ENCODE peak calls at places on chromosomes 16 and 17, in seven cellular contexts. W is fibroblast of lung, R is body of pancreas, D is small intestine, X is tibial artery, S is IMR-90, M is A673. V is an unnamed sample.

GRCh38 chr17:17792551-17793377 is 44.0 kb downstream of the SREBF1 start:
- DNase-seq in W (peak; percentile 49), R (no peak), D (no peak), X (no peak), S (peak; percentile 73), M (peak; percentile 84), V (peak; percentile 59)

GRCh38 chr17:82841921-82842596 is 2.2 kb upstream of the ZNF750 start:
- DNase-seq in W (no peak), R (no peak), D (no peak), X (no peak), S (no peak), M (no peak), V (no peak)

GRCh38 chr17:37088459-37088858 is 139.7 kb downstream of the AATF start:
- DNase-seq in W (no peak), R (no peak), D (no peak), X (no peak), S (no peak), M (no peak), V (no peak)

GRCh38 chr16:58393138-58393504 is 850 bp downstream of the GINS3 start:
- DNase-seq in W (no peak), R (no peak), D (no peak), X (no peak), S (no peak), M (peak; percentile 30), V (peak; percentile 75)

GRCh38 chr17:35801583-35802224 is 6.3 kb upstream of the MMP28 start:
- DNase-seq in W (peak; percentile 55), R (peak; percentile 49), D (peak; percentile 11), X (peak; percentile 73), S (no peak), M (peak; percentile 27), V (no peak)

GRCh38 chr16:82072313-82072712 is 37.3 kb downstream of the HSD17B2 start:
- DNase-seq in W (no peak), R (no peak), D (no peak), X (no peak), S (no peak), M (no peak), V (no peak)

GRCh38 chr17:34519286-34519685 is 60.1 kb upstream of the TMEM132E start:
- DNase-seq in W (no peak), R (no peak), D (no peak), X (no peak), S (no peak), M (peak; percentile 1), V (peak; percentile 54)

GRCh38 chr17:50181155-50181554 is 15.3 kb downstream of the SGCA start:
- DNase-seq in W (no peak), R (no peak), D (no peak), X (no peak), S (no peak), M (no peak), V (no peak)

GRCh38 chr17:56913000-56913866 is 616 bp downstream of the TRIM25 start:
- DNase-seq in W (no peak), R (peak; percentile 36), D (peak; percentile 25), X (no peak), S (no peak), M (no peak), V (peak; percentile 45)

GRCh38 chr17:17538417-17539391 is 42.5 kb upstream of the RASD1 start:
- DNase-seq in W (peak; percentile 6), R (peak; percentile 84), D (peak; percentile 86), X (no peak), S (peak; percentile 6), M (no peak), V (no peak)

GRCh38 chr17:13016881-13017622 is 775 bp downstream of the ELAC2 start:
- DNase-seq in W (no peak), R (no peak), D (no peak), X (no peak), S (peak; percentile 10), M (no peak), V (peak; percentile 12)

GRCh38 chr17:5446786-5447185 is 7.8 kb upstream of the C1QBP start:
- DNase-seq in W (no peak), R (no peak), D (no peak), X (no peak), S (no peak), M (no peak), V (no peak)

GRCh38 chr16:85947511-85948509 is 48.8 kb downstream of the IRF8 start:
- DNase-seq in W (no peak), R (no peak), D (peak; percentile 69), X (no peak), S (no peak), M (no peak), V (no peak)

GRCh38 chr16:47426806-47427205 is 34.1 kb downstream of the ITFG1 start:
- DNase-seq in W (no peak), R (no peak), D (no peak), X (no peak), S (no peak), M (no peak), V (no peak)

GRCh38 chr17:38705803-38706624 is 941 bp downstream of the MLLT6 start:
- DNase-seq in W (no peak), R (peak; percentile 53), D (peak; percentile 32), X (peak; percentile 73), S (no peak), M (peak; percentile 44), V (peak; percentile 71)

GRCh38 chr17:38707678-38708351 is 2.7 kb downstream of the MLLT6 start:
- DNase-seq in W (no peak), R (no peak), D (no peak), X (no peak), S (no peak), M (no peak), V (no peak)

GRCh38 chr17:38704645-38705522 is at the start of gene MLLT6:
- DNase-seq in W (peak; percentile 78), R (peak; percentile 80), D (peak; percentile 79), X (peak; percentile 84), S (peak; percentile 71), M (peak; percentile 79), V (peak; percentile 77)

GRCh38 chr17:38705523-38705802 is 390 bp downstream of the MLLT6 start:
- DNase-seq in W (no peak), R (no peak), D (no peak), X (no peak), S (no peak), M (no peak), V (no peak)

DNA sequence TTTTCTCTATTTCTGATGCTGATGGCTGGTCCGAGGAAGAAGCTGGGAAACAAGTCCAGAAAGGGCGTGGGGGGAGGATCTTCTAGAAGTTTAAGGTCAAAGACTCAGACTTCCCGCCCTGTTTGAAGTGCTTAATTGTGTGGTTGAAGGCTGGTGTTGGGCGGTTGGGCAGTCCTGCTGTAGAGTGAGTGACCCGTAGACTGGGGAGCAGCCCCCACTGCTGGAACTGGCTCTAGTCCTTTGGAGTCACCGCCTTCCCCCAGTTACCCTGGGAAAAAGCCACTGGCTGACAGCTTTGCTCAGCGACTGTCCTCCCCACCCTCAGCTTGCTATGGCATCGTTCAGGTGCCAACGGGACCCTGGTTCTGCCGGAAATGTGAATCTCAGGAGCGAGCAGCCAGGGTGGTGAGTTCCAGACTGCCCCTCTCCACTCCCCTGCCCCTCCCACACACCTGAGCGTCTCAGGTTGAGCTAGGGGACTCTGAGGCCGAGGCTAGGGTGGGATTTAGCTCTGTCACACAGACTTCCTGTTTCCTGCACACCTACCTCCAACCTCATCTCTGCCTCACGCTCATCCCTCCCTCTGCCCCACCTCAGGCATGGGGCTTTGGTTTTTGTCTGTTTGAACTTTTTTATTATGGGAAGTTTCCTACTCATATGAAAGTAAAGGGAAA is 1.7 kb downstream of the MLLT6 start:
- DNase-seq in W (no peak), R (no peak), D (peak; percentile 45), X (no peak), S (no peak), M (no peak), V (no peak)
- H3K27ac ChIP-seq in W (no peak overlapping the region), R (peak overlapping the region; percentile 98), D (peak overlapping the region; percentile 70), X (peak overlapping the region; percentile 94), S (no peak overlapping the region), M (no peak overlapping the region), V (peak overlapping the region; percentile 60)

DNA sequence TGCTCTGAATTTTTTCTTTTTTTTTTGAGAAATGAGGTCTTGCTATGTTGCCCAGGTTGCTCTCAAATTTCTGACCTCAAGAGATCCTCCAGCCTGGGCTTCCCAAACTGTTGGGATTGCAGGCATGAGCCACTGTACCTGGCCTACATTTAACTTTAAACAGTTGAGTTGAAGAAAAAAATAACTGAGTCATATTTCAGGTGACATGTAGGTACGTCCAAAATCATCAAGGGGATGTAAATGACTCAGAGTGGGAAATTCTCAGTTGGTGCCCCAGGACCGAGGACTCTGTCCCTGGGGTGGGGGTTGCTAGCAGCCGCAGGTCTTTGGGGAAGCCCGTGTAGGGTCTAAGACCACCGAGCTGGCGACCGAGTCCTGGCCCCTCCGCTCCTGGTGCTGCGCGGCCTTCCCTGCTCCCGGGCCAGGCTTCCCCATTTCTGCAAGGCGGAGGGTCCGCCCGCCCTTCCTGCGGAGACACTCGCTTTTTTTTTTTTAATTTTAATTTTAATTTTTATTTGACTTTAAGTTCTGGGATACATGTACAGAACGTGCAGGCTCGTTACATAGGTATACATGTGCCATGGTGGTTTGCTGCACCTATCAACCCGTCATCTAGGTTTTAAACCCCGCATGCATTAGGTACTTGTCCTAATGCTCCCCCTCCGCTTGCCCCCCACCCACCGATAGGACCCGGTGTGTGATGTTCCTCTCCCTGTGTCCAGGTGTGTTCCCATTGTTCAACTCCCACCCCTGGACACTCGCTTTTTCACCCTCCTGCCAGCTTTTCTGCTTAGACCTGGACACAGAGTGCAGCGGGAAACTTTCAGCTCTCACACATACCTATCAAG is 12.7 kb upstream of the N4BP1 start:
- DNase-seq in W (no peak), R (no peak), D (no peak), X (no peak), S (no peak), M (no peak), V (no peak)
- H3K4me3 ChIP-seq in W (no peak overlapping the region), R (no peak overlapping the region), D (peak overlapping the region; percentile 29), X (peak overlapping the region; percentile 49), S (peak overlapping the region; percentile 4), M (peak overlapping the region; percentile 34), V (peak overlapping the region; percentile 69)

DNA sequence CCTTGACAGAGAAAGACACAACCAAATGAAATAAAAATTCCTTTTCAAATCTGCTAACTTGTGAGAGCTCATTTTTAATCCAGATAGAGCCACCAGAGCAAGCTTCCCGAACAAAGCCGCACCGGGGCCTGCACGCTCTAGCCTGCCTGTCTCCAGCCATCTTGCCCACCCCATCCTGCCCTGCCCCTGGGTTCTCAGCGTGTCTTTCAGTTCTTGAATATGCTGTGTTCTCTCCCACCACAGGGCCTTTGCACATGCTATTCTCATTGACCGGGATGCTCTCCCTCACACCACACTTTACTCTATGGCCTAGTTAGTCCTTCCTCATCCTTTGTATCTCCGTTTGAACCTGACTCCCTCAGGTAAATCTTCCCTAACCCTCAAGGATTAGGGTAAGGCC is 14.7 kb downstream of the SMIM5 start:
- DNase-seq in W (no peak), R (no peak), D (no peak), X (no peak), S (no peak), M (no peak), V (no peak)
- H3K27ac ChIP-seq in W (no peak overlapping the region), R (peak overlapping the region; percentile 96), D (no peak overlapping the region), X (no peak overlapping the region), S (no peak overlapping the region), M (no peak overlapping the region), V (no peak overlapping the region)

DNA sequence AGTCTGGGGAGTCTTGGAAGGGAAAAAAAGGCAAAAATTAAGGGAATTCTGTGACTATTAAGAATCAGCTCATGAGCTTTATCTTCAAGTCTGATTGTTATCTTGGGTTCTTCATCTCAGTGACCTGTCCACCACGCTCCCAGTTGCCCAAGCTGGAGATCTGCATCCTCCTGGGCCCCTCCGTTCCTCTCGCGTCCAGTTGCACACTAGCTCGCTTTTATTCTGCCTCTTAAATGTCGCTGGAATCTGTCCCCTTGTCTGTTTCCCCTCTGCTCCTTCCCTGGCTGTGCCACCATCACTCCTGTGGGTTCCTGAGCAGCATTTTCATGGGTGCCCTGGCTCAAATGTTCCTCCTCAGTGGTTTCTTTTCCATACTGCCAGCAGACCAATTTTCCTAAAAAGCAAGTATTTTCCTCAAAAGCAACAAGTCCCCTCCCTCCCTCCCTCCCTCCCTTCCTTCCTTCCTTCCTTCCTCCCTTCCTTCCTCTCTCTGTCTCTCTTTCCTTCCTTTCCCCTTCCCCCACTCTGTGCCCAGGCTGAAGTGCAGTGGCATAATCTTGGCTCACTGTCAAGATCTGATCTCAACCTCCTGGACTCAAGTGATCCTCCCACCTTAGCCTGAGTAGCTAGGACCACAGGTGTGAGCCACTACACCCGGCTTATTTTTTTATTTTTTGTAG is 1.4 kb downstream of the ENDOV start:
- DNase-seq in W (no peak), R (no peak), D (peak; percentile 61), X (no peak), S (no peak), M (no peak), V (no peak)
- H3K4me3 ChIP-seq in W (peak overlapping the region; percentile 98), R (no peak overlapping the region), D (peak overlapping the region; percentile 95), X (peak overlapping the region; percentile 83), S (peak overlapping the region; percentile 6), M (peak overlapping the region; percentile 88), V (peak overlapping the region; percentile 68)